ENCODE peak calls at places on chromosome 11, in nine cellular contexts. G, K, O, W, S, Q, J, D and M are unnamed samples.

GRCh38 chr11:60348116-60348515 is 21.1 kb downstream of the MS4A6E start:
- DNase-seq in G (no peak), K (no peak), O (no peak), W (no peak), S (no peak), Q (no peak), J (no peak), D (no peak), M (peak; percentile 3)

GRCh38 chr11:57260937-57261783 is 24.1 kb upstream of the APLNR start:
- DNase-seq in G (no peak), K (no peak), O (no peak), W (no peak), S (no peak), Q (no peak), J (no peak), D (no peak), M (no peak)

GRCh38 chr11:119470316-119471266 is 47.6 kb upstream of the THY1 start:
- DNase-seq in G (no peak), K (no peak), O (no peak), W (peak; percentile 97), S (no peak), Q (no peak), J (peak; percentile 26), D (no peak), M (no peak)

GRCh38 chr11:35553831-35554230 is 28.4 kb upstream of the PAMR1 start:
- DNase-seq in G (no peak), K (no peak), O (no peak), W (peak; percentile 84), S (no peak), Q (no peak), J (no peak), D (no peak), M (no peak)

GRCh38 chr11:71418643-71419042 is 29.6 kb downstream of the DHCR7 start:
- DNase-seq in G (no peak), K (no peak), O (no peak), W (no peak), S (no peak), Q (peak; percentile 78), J (no peak), D (peak; percentile 56), M (no peak)

GRCh38 chr11:9461760-9462134 is 935 bp downstream of the ZNF143 start:
- DNase-seq in G (no peak), K (no peak), O (no peak), W (peak; percentile 22), S (no peak), Q (no peak), J (no peak), D (no peak), M (no peak)

GRCh38 chr11:131975624-131976420 is 605.4 kb downstream of the NTM start:
- DNase-seq in G (no peak), K (no peak), O (no peak), W (no peak), S (no peak), Q (no peak), J (no peak), D (no peak), M (no peak)

GRCh38 chr11:75536786-75537629 is 11.3 kb upstream of the GDPD5 start:
- DNase-seq in G (no peak), K (no peak), O (no peak), W (no peak), S (no peak), Q (no peak), J (no peak), D (no peak), M (no peak)

GRCh38 chr11:77115181-77115611 is 12.6 kb downstream of the OMP start:
- DNase-seq in G (no peak), K (no peak), O (no peak), W (no peak), S (no peak), Q (no peak), J (peak; percentile 67), D (no peak), M (no peak)

GRCh38 chr11:59503276-59503675 is at the start of gene OR4D11:
- DNase-seq in G (no peak), K (no peak), O (no peak), W (no peak), S (no peak), Q (no peak), J (no peak), D (no peak), M (no peak)

GRCh38 chr11:110069158-110069737 is 23.9 kb upstream of the ZC3H12C start:
- DNase-seq in G (no peak), K (no peak), O (no peak), W (peak; percentile 98), S (peak; percentile 46), Q (no peak), J (no peak), D (no peak), M (no peak)

GRCh38 chr11:72741429-72741833 is 10.8 kb downstream of the ARAP1 start:
- DNase-seq in G (no peak), K (no peak), O (no peak), W (no peak), S (no peak), Q (no peak), J (peak; percentile 62), D (no peak), M (no peak)

GRCh38 chr11:73270089-73270854 is 1.9 kb upstream of the P2RY6 start:
- DNase-seq in G (no peak), K (no peak), O (no peak), W (no peak), S (no peak), Q (no peak), J (peak; percentile 47), D (no peak), M (no peak)

GRCh38 chr11:9796276-9796675 is 132.4 kb downstream of the SWAP70 start:
- DNase-seq in G (no peak), K (no peak), O (no peak), W (peak; percentile 33), S (no peak), Q (no peak), J (no peak), D (no peak), M (no peak)

GRCh38 chr11:57363681-57364080 is 17.3 kb downstream of the PRG3 start:
- DNase-seq in G (no peak), K (no peak), O (no peak), W (no peak), S (no peak), Q (no peak), J (no peak), D (no peak), M (no peak)

GRCh38 chr11:74820763-74821162 is 72.1 kb downstream of the RNF169 start:
- DNase-seq in G (no peak), K (no peak), O (no peak), W (peak; percentile 91), S (no peak), Q (no peak), J (no peak), D (no peak), M (no peak)

GRCh38 chr11:33454264-33454663 is 197.1 kb downstream of the HIPK3 start:
- DNase-seq in G (no peak), K (no peak), O (no peak), W (no peak), S (no peak), Q (no peak), J (no peak), D (no peak), M (peak; percentile 49)

GRCh38 chr11:78299000-78299712 is 110.4 kb downstream of the USP35 start:
- DNase-seq in G (no peak), K (no peak), O (no peak), W (no peak), S (no peak), Q (no peak), J (no peak), D (no peak), M (peak; percentile 55)

GRCh38 chr11:131043251-131043650 is 127.0 kb upstream of the SNX19 start:
- DNase-seq in G (no peak), K (no peak), O (no peak), W (no peak), S (no peak), Q (no peak), J (no peak), D (no peak), M (no peak)

GRCh38 chr11:74417860-74418508 is 19.8 kb upstream of the PGM2L1 start:
- DNase-seq in G (no peak), K (no peak), O (no peak), W (peak; percentile 24), S (no peak), Q (no peak), J (no peak), D (no peak), M (no peak)

GRCh38 chr11:125402436-125402835 is 93.6 kb downstream of the FEZ1 start:
- DNase-seq in G (no peak), K (no peak), O (no peak), W (peak; percentile 42), S (peak; percentile 54), Q (no peak), J (no peak), D (no peak), M (no peak)

GRCh38 chr11:80204021-80204420 is 763.2 kb upstream of the TENM4 start:
- DNase-seq in G (no peak), K (no peak), O (no peak), W (no peak), S (no peak), Q (no peak), J (no peak), D (no peak), M (no peak)

GRCh38 chr11:69962152-69962551 is 116.0 kb upstream of the ANO1 start:
- DNase-seq in G (no peak), K (no peak), O (no peak), W (peak; percentile 42), S (no peak), Q (no peak), J (no peak), D (no peak), M (no peak)

GRCh38 chr11:70061734-70062133 is 16.4 kb upstream of the ANO1 start:
- DNase-seq in G (no peak), K (no peak), O (no peak), W (no peak), S (no peak), Q (no peak), J (no peak), D (no peak), M (no peak)

GRCh38 chr11:36689442-36689841 is 91.4 kb upstream of the RAG2 start:
- DNase-seq in G (no peak), K (no peak), O (no peak), W (no peak), S (no peak), Q (no peak), J (no peak), D (no peak), M (no peak)

GRCh38 chr11:2572491-2573239 is 127.1 kb downstream of the KCNQ1OT1 start:
- DNase-seq in G (no peak), K (no peak), O (no peak), W (no peak), S (peak; percentile 7), Q (no peak), J (no peak), D (no peak), M (no peak)

GRCh38 chr11:114160884-114161283 is 101.4 kb downstream of the ZBTB16 start:
- DNase-seq in G (no peak), K (no peak), O (no peak), W (no peak), S (no peak), Q (no peak), J (no peak), D (no peak), M (no peak)

GRCh38 chr11:2565447-2566222 is 120.8 kb downstream of the KCNQ1 start:
- DNase-seq in G (no peak), K (no peak), O (no peak), W (no peak), S (peak; percentile 17), Q (no peak), J (no peak), D (no peak), M (no peak)

GRCh38 chr11:83510530-83511449 is 224.6 kb upstream of the CCDC90B start:
- DNase-seq in G (no peak), K (no peak), O (no peak), W (no peak), S (no peak), Q (no peak), J (no peak), D (no peak), M (no peak)

GRCh38 chr11:41201156-41201555 is 258.3 kb downstream of the LRRC4C start:
- DNase-seq in G (no peak), K (no peak), O (no peak), W (peak; percentile 5), S (peak; percentile 25), Q (no peak), J (peak; percentile 54), D (peak; percentile 38), M (peak; percentile 58)

GRCh38 chr11:32511926-32512325 is 71.7 kb upstream of the EIF3M start:
- DNase-seq in G (no peak), K (no peak), O (no peak), W (no peak), S (no peak), Q (no peak), J (no peak), D (no peak), M (no peak)